ENCODE peak calls at places on chromosomes 1 and 21, in seven cellular contexts. N is mesenchymal stem cell, O is H9, C is IMR-90, X is mesendoderm, I is H1, T is neuronal stem cell. A is an unnamed sample. For H3K79me1, the result is how much of the 10 kb centered on the place peaks cover.

GRCh38 chr1:117188268-117189108 is 22.2 kb downstream of the VTCN1 start:
- DNase-seq in N (no peak), T (no peak), X (no peak), O (no peak), I (no peak), C (peak), A (no peak)

GRCh38 chr1:243253211-243253926 is 1.7 kb downstream of the CEP170 start:
- DNase-seq in N (no peak), C (peak), T (no peak), X (no peak), O (no peak), I (no peak), A (no peak)

GRCh38 chr1:87115317-87115885 is 201.0 kb downstream of the HS2ST1 start:
- DNase-seq in N (no peak), X (peak), T (no peak), O (no peak), C (peak), I (no peak), A (no peak)

GRCh38 chr1:10727703-10728348 is 68.6 kb downstream of the CASZ1 start:
- DNase-seq in I (no peak), T (no peak), C (no peak), X (no peak), N (no peak), O (no peak), A (no peak)

GRCh38 chr1:7808253-7808844 is 24.3 kb downstream of the PER3 start:
- DNase-seq in X (peak), I (no peak), T (no peak), C (peak), O (no peak), N (peak), A (no peak)

GRCh38 chr1:156992215-156992614 is 53.3 kb downstream of the ARHGEF11 start:
- DNase-seq in I (no peak), X (no peak), T (no peak), N (no peak), O (no peak), C (no peak), A (peak)

GRCh38 chr1:17633654-17634053 is 94.2 kb downstream of the ARHGEF10L start:
- DNase-seq in I (no peak), O (no peak), N (no peak), C (peak), X (no peak), T (no peak), A (peak)

GRCh38 chr1:232575524-232576040 is 54.4 kb downstream of the SIPA1L2 start:
- DNase-seq in X (no peak), C (peak), N (no peak), I (no peak), O (no peak), T (no peak), A (no peak)

GRCh38 chr1:44423706-44424546 is 18.9 kb downstream of the RNF220 start:
- DNase-seq in X (no peak), T (no peak), O (no peak), I (no peak), N (no peak), C (peak), A (no peak)

GRCh38 chr1:51294566-51295184 is 35.7 kb downstream of the TTC39A start:
- DNase-seq in O (no peak), T (no peak), N (no peak), C (no peak), X (no peak), I (no peak), A (no peak)

GRCh38 chr1:4796161-4796998 is 142.0 kb downstream of the AJAP1 start:
- DNase-seq in T (no peak), X (peak), C (no peak), O (no peak), N (no peak), I (no peak), A (no peak)

GRCh38 chr1:39272027-39272790 is 67.7 kb downstream of the MACF1 start:
- DNase-seq in O (no peak), C (peak), T (no peak), X (peak), I (no peak), N (peak), A (no peak)

GRCh38 chr1:88922214-88922613 is 30.8 kb upstream of the GTF2B start:
- DNase-seq in X (peak), I (no peak), O (no peak), C (no peak), T (no peak), N (no peak), A (no peak)

GRCh38 chr1:820962-821361 is 102.8 kb upstream of the SAMD11 start:
- DNase-seq in O (no peak), N (no peak), X (no peak), I (no peak), C (no peak), T (no peak), A (no peak)

GRCh38 chr1:181174860-181175259 is 86.4 kb downstream of the IER5 start:
- DNase-seq in C (no peak), O (no peak), I (peak), N (no peak), T (no peak), X (no peak), A (no peak)

GRCh38 chr1:150159550-150159949 is 9.8 kb downstream of the PLEKHO1 start:
- DNase-seq in C (no peak), O (no peak), X (no peak), T (no peak), I (no peak), N (no peak), A (no peak)

GRCh38 chr1:87024936-87025537 is 110.6 kb downstream of the HS2ST1 start:
- DNase-seq in I (no peak), N (peak), C (peak), T (no peak), O (peak), X (peak), A (no peak)

GRCh38 chr1:44031051-44031899 is at the start of gene SLC6A9:
- DNase-seq in X (peak), O (peak), T (peak), C (peak), N (peak), I (peak), A (peak)

GRCh38 chr1:117708323-117709288 is 102.8 kb downstream of the TENT5C start:
- DNase-seq in T (no peak), N (no peak), X (peak), C (no peak), I (peak), O (peak), A (no peak)

GRCh38 chr1:83819436-83819835 is 179.5 kb downstream of the TTLL7 start:
- DNase-seq in X (no peak), N (no peak), O (no peak), I (no peak), T (no peak), C (no peak), A (no peak)

GRCh38 chr1:85259866-85260345 is 444 bp upstream of the C1orf52 start:
- DNase-seq in I (no peak), T (no peak), C (peak), O (no peak), N (no peak), X (no peak), A (no peak)

GRCh38 chr1:150365945-150366344 is 2.0 kb downstream of the RPRD2 start:
- DNase-seq in O (no peak), I (no peak), N (peak), T (no peak), C (peak), X (no peak), A (no peak)

GRCh38 chr1:10897981-10898728 is 101.7 kb upstream of the CASZ1 start:
- DNase-seq in T (no peak), X (no peak), C (no peak), N (no peak), O (peak), I (no peak), A (no peak)

GRCh38 chr1:40389871-40390560 is 16.5 kb downstream of the SMAP2 start:
- DNase-seq in X (no peak), N (peak), T (no peak), C (peak), O (no peak), I (no peak), A (peak)

GRCh38 chr1:27503961-27504587 is 14.1 kb upstream of the WASF2 start:
- DNase-seq in O (no peak), X (no peak), N (no peak), I (no peak), T (no peak), C (peak), A (no peak)

GRCh38 chr21:44085491-44086321 is 21.5 kb upstream of the PWP2 start:
- DNase-seq in I (peak), T (no peak), C (no peak), N (no peak), X (no peak), O (no peak), A (no peak)

GRCh38 chr1:76269175-76269574 is 194.6 kb downstream of the ST6GALNAC3 start:
- DNase-seq in T (no peak), C (peak), N (peak), X (no peak), O (no peak), I (no peak), A (peak)

GRCh38 chr1:205582046-205582445 is 49.8 kb downstream of the ELK4 start:
- DNase-seq in C (no peak), N (no peak), T (no peak), I (no peak), O (no peak), X (no peak), A (no peak)

GRCh38 chr1:64013395-64013794 is 190.0 kb upstream of the UBE2U start:
- DNase-seq in T (no peak), O (no peak), X (peak), N (no peak), I (no peak), C (no peak), A (no peak)

GRCh38 chr1:15277933-15278332 is 30.9 kb downstream of the FHAD1 start:
- DNase-seq in I (no peak), C (no peak), T (no peak), X (no peak), O (no peak), N (no peak), A (no peak)

GRCh38 chr1:2396059-2396458 is 4.4 kb downstream of the RER1 start:
- DNase-seq in C (no peak), O (no peak), I (no peak), X (no peak), N (no peak), T (no peak), A (no peak)

GRCh38 chr1:186139706-186140105 is 235.3 kb downstream of the TPR start:
- DNase-seq in O (no peak), C (peak), I (no peak), N (no peak), T (no peak), X (no peak), A (no peak)

GRCh38 chr1:225318706-225319575 is 108.9 kb downstream of the LBR start:
- DNase-seq in C (peak), T (peak), N (peak), I (no peak), X (peak), O (peak), A (peak)

GRCh38 chr21:45539046-45539795 is 3.0 kb downstream of the SLC19A1 start:
- DNase-seq in X (no peak), O (peak), I (peak), N (no peak), T (no peak), C (no peak), A (no peak)

GRCh38 chr21:45541221-45542039 is 810 bp downstream of the SLC19A1 start:
- DNase-seq in C (peak), T (no peak), N (peak), X (no peak), I (peak), O (peak), A (no peak)

GRCh38 chr21:45538381-45539045 is 3.7 kb downstream of the SLC19A1 start:
- DNase-seq in X (no peak), N (no peak), I (peak), O (peak), C (no peak), T (no peak), A (no peak)

GRCh38 chr21:45540601-45540970 is 1.7 kb downstream of the SLC19A1 start:
- DNase-seq in C (no peak), I (peak), X (no peak), O (no peak), N (no peak), T (no peak), A (no peak)

GRCh38 chr21:45539796-45540600 is 2.2 kb downstream of the SLC19A1 start:
- DNase-seq in O (peak), I (peak), X (no peak), N (no peak), C (no peak), T (no peak), A (no peak)
- H3K79me1 ChIP-seq in O (under half), I (under half), X (under half), N (under half), C (under half), T (under half), A (under half)

GRCh38 chr1:158686430-158687009 is at the start of gene SPTA1:
- DNase-seq in C (no peak), N (peak), O (no peak), T (no peak), I (no peak), X (peak), A (no peak)
- H3K79me1 ChIP-seq in C (under half), N (under half), O (under half), T (under half), I (under half), X (under half), A (under half)

GRCh38 chr1:236659792-236660587 is 26.3 kb upstream of the ACTN2 start:
- DNase-seq in T (no peak), C (no peak), N (no peak), X (peak), I (no peak), O (peak), A (no peak)

GRCh38 chr1:236657398-236657797 is 28.9 kb upstream of the ACTN2 start:
- DNase-seq in X (no peak), C (no peak), N (no peak), O (no peak), I (no peak), T (no peak), A (no peak)

GRCh38 chr1:236654957-236655356 is 31.3 kb upstream of the ACTN2 start:
- DNase-seq in I (no peak), O (no peak), T (no peak), C (no peak), X (no peak), N (no peak), A (no peak)

DNA sequence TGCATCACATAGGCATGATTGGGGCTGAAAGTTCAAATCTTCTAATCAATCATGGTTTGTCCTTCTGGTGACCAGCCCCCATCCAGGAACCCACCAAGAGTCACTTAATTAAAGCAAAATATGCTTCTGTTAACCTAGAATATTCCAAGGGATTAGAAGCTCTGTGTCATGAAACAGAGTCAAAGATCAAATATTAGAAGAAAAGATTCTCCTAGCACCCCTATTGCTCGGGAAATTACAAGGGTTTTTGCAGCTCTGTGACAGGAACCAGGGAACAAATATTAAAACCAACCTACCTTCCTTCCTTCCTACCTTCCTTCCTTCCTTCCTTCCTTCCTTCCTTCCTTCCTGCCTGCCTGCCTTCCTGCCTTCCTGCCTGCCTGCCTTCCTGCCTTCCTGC is 31.8 kb upstream of the ACTN2 start:
- DNase-seq in N (no peak), X (no peak), T (no peak), C (no peak), O (no peak), I (no peak), A (no peak)
- H3K79me1 ChIP-seq in N (under half), X (under half), T (under half), C (under half), O (under half), I (under half), A (under half)

GRCh38 chr1:221241592-221241991 is 362.3 kb downstream of the HLX start:
- DNase-seq in O (no peak), N (no peak), T (no peak), C (no peak), I (no peak), X (no peak), A (no peak)

GRCh38 chr1:221237587-221237986 is 358.3 kb downstream of the HLX start:
- DNase-seq in O (no peak), C (no peak), T (no peak), I (no peak), N (no peak), X (no peak), A (no peak)

GRCh38 chr1:221246067-221246466 is 366.8 kb downstream of the HLX start:
- DNase-seq in T (no peak), C (no peak), X (no peak), I (no peak), N (no peak), O (no peak), A (no peak)

GRCh38 chr1:221239911-221240310 is 360.7 kb downstream of the HLX start:
- DNase-seq in N (no peak), C (no peak), T (no peak), I (no peak), X (no peak), O (no peak), A (no peak)

GRCh38 chr1:221240652-221241051 is 361.4 kb downstream of the HLX start:
- DNase-seq in N (no peak), I (no peak), C (no peak), T (no peak), O (no peak), X (no peak), A (no peak)
- H3K79me1 ChIP-seq in N (under half), I (under half), C (under half), T (under half), O (under half), X (under half), A (under half)

DNA sequence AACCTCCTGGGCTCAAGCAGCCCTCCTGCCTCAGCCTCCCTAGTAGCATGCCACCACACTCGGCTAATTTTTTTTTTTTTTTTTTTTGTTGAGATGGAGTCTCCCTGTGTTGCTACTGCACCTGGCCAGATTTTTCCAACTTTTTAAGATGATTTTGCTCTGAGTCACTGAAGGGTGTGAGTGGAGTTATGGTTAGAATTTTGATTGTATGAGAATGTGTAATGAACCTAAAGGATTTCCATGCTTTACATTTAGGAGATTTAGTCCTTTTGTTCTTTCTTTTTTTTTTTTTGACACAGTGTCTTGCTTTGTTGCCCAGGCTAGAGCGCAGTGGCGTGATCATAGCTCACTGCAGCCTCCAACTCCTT is 12.3 kb downstream of the SARS1 start:
- DNase-seq in N (no peak), X (no peak), I (no peak), C (peak), O (no peak), T (no peak), A (peak)
- H3K79me1 ChIP-seq in N (under half), X (under half), I (under half), C (half or more), O (under half), T (under half), A (under half)